ENCODE peak calls at places on chromosomes 12 and 14, in five cellular contexts. D, N, G, Z and C are unnamed samples.

GRCh38 chr12:112175361-112176155 is 50.2 kb downstream of the TRAFD1 start:
- DNase-seq in N (no peak), Z (peak), D (no peak), G (no peak), C (peak)

GRCh38 chr12:95207407-95207806 is 9.9 kb downstream of the FGD6 start:
- DNase-seq in Z (no peak), G (no peak), N (no peak), D (no peak), C (no peak)

GRCh38 chr12:57739387-57739786 is 845 bp upstream of the AGAP2 start:
- DNase-seq in N (no peak), Z (no peak), G (no peak), D (no peak), C (no peak)

GRCh38 chr14:71363961-71364360 is 456.7 kb downstream of the PCNX1 start:
- DNase-seq in Z (peak), D (no peak), N (peak), G (no peak), C (no peak)

GRCh38 chr14:78157855-78158436 is 12.2 kb upstream of the NRXN3 start:
- DNase-seq in Z (no peak), G (peak), D (peak), N (peak), C (peak)

GRCh38 chr14:65359503-65359902 is 53.0 kb upstream of the FUT8 start:
- DNase-seq in N (peak), D (no peak), G (no peak), Z (no peak), C (no peak)

GRCh38 chr12:115569694-115570093 is 707.8 kb downstream of the MED13L start:
- DNase-seq in G (no peak), N (no peak), D (peak), Z (no peak), C (no peak)

GRCh38 chr12:125145196-125145595 is 80.0 kb downstream of the AACS start:
- DNase-seq in Z (no peak), G (no peak), N (no peak), D (no peak), C (no peak)

GRCh38 chr14:25050494-25051170 is 685 bp upstream of the STXBP6 start:
- DNase-seq in N (peak), Z (peak), G (no peak), D (peak), C (peak)

GRCh38 chr12:30980886-30981662 is 54.5 kb downstream of the TSPAN11 start:
- DNase-seq in D (no peak), G (no peak), N (no peak), Z (no peak), C (peak)

GRCh38 chr14:53325176-53325806 is 172.2 kb upstream of the DDHD1 start:
- DNase-seq in G (no peak), Z (no peak), D (no peak), N (peak), C (no peak)

GRCh38 chr12:130615906-130616305 is 100.2 kb downstream of the RIMBP2 start:
- DNase-seq in N (no peak), D (no peak), Z (no peak), G (no peak), C (no peak)

GRCh38 chr12:131860472-131861260 is 32.5 kb downstream of the MMP17 start:
- DNase-seq in D (peak), N (peak), Z (peak), G (peak), C (peak)

GRCh38 chr12:131365821-131366260 is 345.0 kb upstream of the SFSWAP start:
- DNase-seq in N (no peak), Z (no peak), G (peak), D (no peak), C (no peak)

GRCh38 chr12:65055874-65056273 is 65.2 kb downstream of the WIF1 start:
- DNase-seq in N (no peak), Z (no peak), D (no peak), G (peak), C (no peak)

GRCh38 chr12:232731-233614 is 19.0 kb upstream of the SLC6A12 start:
- DNase-seq in D (no peak), N (no peak), G (peak), Z (no peak), C (no peak)

GRCh38 chr12:110252716-110253115 is 28.3 kb upstream of the ATP2A2 start:
- DNase-seq in Z (no peak), D (no peak), G (peak), N (no peak), C (no peak)

GRCh38 chr14:87690076-87690661 is 302.8 kb downstream of the GALC start:
- DNase-seq in G (peak), Z (no peak), D (no peak), N (no peak), C (no peak)

DNA sequence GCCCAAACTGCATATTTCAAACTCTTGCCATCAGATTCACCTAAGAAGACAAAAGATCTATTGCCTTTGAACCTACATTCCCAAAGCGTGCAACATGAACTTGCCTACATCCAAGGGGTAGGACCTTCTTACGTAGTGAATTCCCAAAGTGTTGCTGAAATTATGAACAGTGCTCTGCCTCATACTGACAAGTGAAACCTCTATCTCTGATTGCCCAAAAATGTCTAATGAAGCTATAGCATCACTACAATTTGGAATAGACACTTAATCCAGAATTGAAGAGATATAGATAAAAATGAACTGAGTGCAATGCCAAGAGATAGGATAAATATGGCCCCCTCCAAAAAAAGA is 31.1 kb downstream of the CLEC2D start:
- DNase-seq in Z (no peak), N (no peak), G (no peak), D (no peak), C (no peak)
- H3K27ac ChIP-seq in Z (no peak), N (no peak), G (no peak), D (no peak), C (no peak)

GRCh38 chr12:56468216-56469006 is at the start of gene SPRYD4:
- DNase-seq in N (peak), G (peak), D (peak), Z (peak), C (peak)
- H4K91ac ChIP-seq in N (peak), G (peak), D (no peak), Z (peak), C (peak)

GRCh38 chr12:27119797-27120196 is 37.4 kb upstream of the C12orf71 start:
- DNase-seq in Z (no peak), D (no peak), N (no peak), G (peak), C (no peak)

GRCh38 chr12:27123642-27124041 is 41.3 kb upstream of the C12orf71 start:
- DNase-seq in G (no peak), N (no peak), D (no peak), Z (peak), C (peak)
- H2AFZ ChIP-seq in G (no peak), N (no peak), D (no peak), Z (no peak), C (no peak)

GRCh38 chr12:26114720-26115406 is 10.0 kb downstream of the BHLHE41 start:
- DNase-seq in N (no peak), D (no peak), G (no peak), Z (no peak), C (no peak)

GRCh38 chr12:26112703-26113147 is 12.1 kb downstream of the BHLHE41 start:
- DNase-seq in D (no peak), Z (peak), N (peak), G (no peak), C (peak)

GRCh38 chr12:26113853-26114719 is 10.8 kb downstream of the BHLHE41 start:
- DNase-seq in G (peak), N (peak), Z (peak), D (peak), C (peak)

GRCh38 chr12:26113194-26113654 is 11.6 kb downstream of the BHLHE41 start:
- DNase-seq in G (no peak), D (no peak), N (no peak), Z (peak), C (no peak)

DNA sequence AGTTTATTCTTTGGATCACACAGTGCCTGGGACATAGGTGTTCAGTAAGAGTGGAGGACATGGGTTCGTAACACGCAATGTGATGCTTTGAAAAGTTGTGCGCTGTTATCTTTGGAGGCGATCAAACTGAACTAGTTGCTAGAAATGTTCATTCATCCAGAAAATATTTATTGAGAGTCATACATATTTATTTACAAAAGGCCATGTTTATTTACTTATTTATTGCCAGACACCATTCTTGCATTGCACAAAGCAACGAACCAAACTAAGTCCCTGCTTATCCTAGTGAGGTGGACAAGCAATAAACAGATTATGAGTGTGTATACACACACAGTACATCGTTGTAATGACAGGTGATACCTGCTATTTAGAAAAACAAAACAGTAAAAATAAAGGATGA is 12.6 kb downstream of the BHLHE41 start:
- DNase-seq in Z (no peak), D (no peak), N (no peak), G (no peak), C (peak)
- H3K27ac ChIP-seq in Z (no peak), D (no peak), N (no peak), G (no peak), C (no peak)

DNA sequence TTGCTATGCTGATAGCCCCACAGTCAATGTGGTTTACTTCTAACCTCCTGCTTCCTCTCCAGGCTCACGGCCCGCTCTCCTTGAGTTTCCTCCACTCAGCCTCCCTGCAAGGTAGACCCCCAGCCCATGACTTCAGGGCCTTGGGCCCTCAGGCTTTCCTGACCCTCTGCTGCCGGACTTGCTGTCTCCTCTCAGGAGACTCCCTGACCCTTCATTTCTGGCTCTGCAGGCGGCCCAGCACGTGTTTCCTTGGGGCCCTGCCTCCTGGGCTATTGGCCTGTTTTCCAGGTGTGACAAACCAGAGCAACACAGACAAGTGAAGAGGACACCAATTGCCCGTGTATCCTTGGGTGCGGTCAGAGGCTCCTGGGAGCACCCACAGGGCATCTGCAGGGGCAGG is 54.6 kb downstream of the NFKBIA start:
- DNase-seq in G (no peak), N (no peak), Z (no peak), D (no peak), C (no peak)
- H4K91ac ChIP-seq in G (no peak), N (no peak), Z (no peak), D (no peak), C (peak)

GRCh38 chr14:20603813-20604212 is 12.6 kb upstream of the RNASE12 start:
- DNase-seq in G (no peak), N (no peak), D (no peak), Z (no peak), C (no peak)
- H2AFZ ChIP-seq in G (no peak), N (no peak), D (no peak), Z (no peak), C (no peak)

GRCh38 chr12:89344862-89345202 is 7.5 kb downstream of the DUSP6 start:
- DNase-seq in N (no peak), G (no peak), Z (no peak), D (no peak), C (no peak)

GRCh38 chr12:89345830-89346740 is 6.2 kb downstream of the DUSP6 start:
- DNase-seq in Z (peak), N (peak), D (peak), G (peak), C (no peak)

GRCh38 chr12:89343127-89343526 is 9.2 kb downstream of the DUSP6 start:
- DNase-seq in G (no peak), N (no peak), D (no peak), Z (no peak), C (no peak)

GRCh38 chr12:89345376-89345775 is 6.9 kb downstream of the DUSP6 start:
- DNase-seq in Z (no peak), N (no peak), D (no peak), G (no peak), C (no peak)

DNA sequence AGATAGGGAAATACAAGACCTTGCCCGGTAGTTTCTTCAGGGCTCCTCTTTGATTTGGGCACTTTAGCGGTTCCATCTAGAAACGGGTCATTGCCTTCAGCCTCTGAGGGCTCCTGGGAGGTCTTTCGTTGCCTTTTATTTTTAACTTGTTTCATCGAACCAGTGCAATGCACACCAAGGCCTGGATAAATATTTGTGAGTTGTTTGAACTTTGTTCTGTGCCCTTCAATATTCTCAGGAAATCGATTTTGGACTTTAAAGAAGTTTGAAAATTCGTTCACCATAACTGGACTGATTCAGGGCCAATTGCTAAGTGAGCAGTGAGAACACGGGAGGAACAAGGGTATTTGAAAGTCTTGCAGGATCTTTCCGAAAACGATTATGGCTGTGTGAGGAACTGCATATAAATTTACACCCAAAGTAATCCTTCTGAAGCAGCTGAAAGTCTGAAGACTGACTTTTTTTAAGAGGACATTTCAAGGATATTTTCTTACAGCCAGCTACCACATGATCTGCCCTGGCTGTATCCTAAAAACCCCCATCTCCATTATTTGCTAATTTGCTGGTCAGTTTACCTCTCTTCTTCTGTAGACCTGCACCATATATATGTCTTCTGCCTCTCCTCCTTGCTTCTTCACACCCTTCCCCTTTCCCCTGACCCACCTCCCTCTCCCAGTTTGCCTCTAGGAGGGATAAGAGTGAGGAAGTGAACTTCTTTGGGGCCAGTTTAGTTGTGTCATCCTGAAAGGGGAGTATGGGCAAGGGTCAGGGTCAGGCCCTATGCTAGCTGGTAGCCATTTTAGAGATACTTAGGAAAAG is 8.0 kb downstream of the DUSP6 start:
- DNase-seq in D (no peak), G (no peak), N (no peak), Z (no peak), C (no peak)
- H3K27ac ChIP-seq in D (no peak), G (no peak), N (no peak), Z (no peak), C (no peak)